ENCODE peak calls at places on chromosomes 16 and 17, in ten cellular contexts. D is Calu3; F is cardiac fibroblast; Y is ascending aorta; N is RWPE1; P is adrenal gland; G is CD4-positive, alpha-beta T cell; Z is neural crest cell; R is choroid plexus epithelial cell; T is AG04450. K is an unnamed sample.

GRCh38 chr17:40345161-40346034 is 19.1 kb downstream of the GJD3 start:
- DNase-seq in D (peak; percentile 99), F (peak; percentile 53), Y (peak; percentile 85), N (peak; percentile 76), P (peak; percentile 77), G (peak; percentile 44), Z (no peak), R (peak; percentile 62), T (no peak), K (no peak)

GRCh38 chr16:8936421-8936820 is 27.3 kb downstream of the USP7 start:
- DNase-seq in D (peak; percentile 86), F (peak; percentile 52), Y (no peak), N (peak; percentile 69), P (peak; percentile 56), G (peak; percentile 73), Z (no peak), R (peak; percentile 58), T (no peak), K (peak; percentile 73)

GRCh38 chr16:65117701-65118448 is 4.0 kb downstream of the CDH11 start:
- DNase-seq in D (peak; percentile 54), F (peak; percentile 90), Y (peak; percentile 84), N (peak; percentile 52), P (peak; percentile 73), G (no peak), Z (peak; percentile 67), R (peak; percentile 95), T (peak; percentile 75), K (peak; percentile 42)

GRCh38 chr16:8717469-8717868 is 43.1 kb downstream of the ABAT start:
- DNase-seq in D (no peak), F (no peak), Y (no peak), N (no peak), P (no peak), G (no peak), Z (no peak), R (no peak), T (no peak), K (no peak)

GRCh38 chr16:15880434-15880833 is 8.0 kb downstream of the CEP20 start:
- DNase-seq in D (no peak), F (no peak), Y (no peak), N (no peak), P (no peak), G (no peak), Z (no peak), R (no peak), T (no peak), K (no peak)

GRCh38 chr16:12470311-12471229 is 333.1 kb downstream of the CPPED1 start:
- DNase-seq in D (no peak), F (no peak), Y (peak; percentile 68), N (no peak), P (peak; percentile 35), G (no peak), Z (no peak), R (peak; percentile 39), T (peak; percentile 30), K (no peak)

GRCh38 chr17:45101883-45102811 is 30.2 kb downstream of the PLCD3 start:
- DNase-seq in D (no peak), F (no peak), Y (no peak), N (peak; percentile 48), P (peak; percentile 80), G (no peak), Z (no peak), R (peak; percentile 40), T (no peak), K (no peak)

GRCh38 chr17:42436401-42436800 is 13.3 kb upstream of the CAVIN1 start:
- DNase-seq in D (no peak), F (peak; percentile 99), Y (peak; percentile 85), N (peak; percentile 66), P (no peak), G (no peak), Z (no peak), R (peak; percentile 97), T (peak; percentile 94), K (no peak)

GRCh38 chr17:58005728-58006562 is 1.1 kb downstream of the SRSF1 start:
- DNase-seq in D (no peak), F (no peak), Y (no peak), N (no peak), P (no peak), G (peak; percentile 45), Z (no peak), R (peak; percentile 23), T (no peak), K (no peak)

GRCh38 chr17:32496348-32497078 is 9.7 kb downstream of the CDK5R1 start:
- DNase-seq in D (no peak), F (peak; percentile 95), Y (peak; percentile 85), N (peak; percentile 82), P (no peak), G (no peak), Z (no peak), R (peak; percentile 67), T (peak; percentile 32), K (no peak)

GRCh38 chr16:66741971-66742396 is 9.4 kb downstream of the DYNC1LI2 start:
- DNase-seq in D (no peak), F (no peak), Y (no peak), N (no peak), P (no peak), G (no peak), Z (no peak), R (peak; percentile 75), T (no peak), K (no peak)

GRCh38 chr17:57541472-57542394 is 203.4 kb downstream of the CCDC182 start:
- DNase-seq in D (no peak), F (peak; percentile 85), Y (peak; percentile 90), N (peak; percentile 16), P (peak; percentile 95), G (no peak), Z (no peak), R (peak; percentile 81), T (no peak), K (no peak)

DNA sequence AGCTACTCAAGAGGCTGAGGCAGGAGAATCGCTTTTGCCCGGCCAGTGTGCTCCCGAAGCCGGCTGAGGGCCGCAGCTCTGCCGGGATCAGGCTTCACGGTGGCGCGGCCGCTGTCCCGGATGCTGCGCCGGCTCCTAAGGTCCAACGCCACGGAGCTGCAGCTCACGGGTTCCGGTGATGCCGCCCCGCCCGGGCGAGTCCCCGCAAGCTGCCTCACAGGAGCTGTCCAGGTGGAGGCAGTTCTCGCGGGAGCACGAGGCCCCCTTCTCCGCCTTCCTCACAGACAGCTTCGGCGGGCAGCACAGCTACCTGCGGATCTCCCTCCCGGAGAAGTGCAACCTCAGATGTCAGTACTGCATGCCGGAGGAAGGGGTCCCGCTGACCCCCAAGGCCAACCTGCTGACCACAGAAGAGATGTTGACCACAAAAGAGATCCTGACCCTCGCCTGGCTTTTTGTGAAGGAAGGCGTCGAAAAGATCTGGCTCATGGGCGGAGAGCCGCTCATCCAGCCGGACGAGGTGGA is 111.4 kb upstream of the SIAH1 start:
- DNase-seq in D (no peak), F (no peak), Y (no peak), N (no peak), P (no peak), G (no peak), Z (no peak), R (no peak), T (no peak), K (no peak)
- TF ChIP-seq CTCF in D (no peak), F (no peak), Y (no peak), N (no peak), P (no peak), G (no peak), Z (no peak), R (no peak), T (no peak), K (no peak)

GRCh38 chr16:85635545-85636140 is 22.5 kb downstream of the GSE1 start:
- DNase-seq in D (no peak), F (no peak), Y (no peak), N (peak; percentile 83), P (peak; percentile 71), G (no peak), Z (no peak), R (no peak), T (no peak), K (no peak)

GRCh38 chr16:85636234-85636812 is 23.2 kb downstream of the GSE1 start:
- DNase-seq in D (no peak), F (no peak), Y (no peak), N (no peak), P (peak; percentile 68), G (no peak), Z (no peak), R (no peak), T (no peak), K (no peak)

GRCh38 chr16:85633438-85633743 is 20.3 kb downstream of the GSE1 start:
- DNase-seq in D (no peak), F (no peak), Y (no peak), N (no peak), P (no peak), G (no peak), Z (no peak), R (no peak), T (no peak), K (no peak)

GRCh38 chr16:85633888-85634287 is 20.8 kb downstream of the GSE1 start:
- DNase-seq in D (no peak), F (no peak), Y (no peak), N (no peak), P (no peak), G (no peak), Z (no peak), R (no peak), T (no peak), K (no peak)

DNA sequence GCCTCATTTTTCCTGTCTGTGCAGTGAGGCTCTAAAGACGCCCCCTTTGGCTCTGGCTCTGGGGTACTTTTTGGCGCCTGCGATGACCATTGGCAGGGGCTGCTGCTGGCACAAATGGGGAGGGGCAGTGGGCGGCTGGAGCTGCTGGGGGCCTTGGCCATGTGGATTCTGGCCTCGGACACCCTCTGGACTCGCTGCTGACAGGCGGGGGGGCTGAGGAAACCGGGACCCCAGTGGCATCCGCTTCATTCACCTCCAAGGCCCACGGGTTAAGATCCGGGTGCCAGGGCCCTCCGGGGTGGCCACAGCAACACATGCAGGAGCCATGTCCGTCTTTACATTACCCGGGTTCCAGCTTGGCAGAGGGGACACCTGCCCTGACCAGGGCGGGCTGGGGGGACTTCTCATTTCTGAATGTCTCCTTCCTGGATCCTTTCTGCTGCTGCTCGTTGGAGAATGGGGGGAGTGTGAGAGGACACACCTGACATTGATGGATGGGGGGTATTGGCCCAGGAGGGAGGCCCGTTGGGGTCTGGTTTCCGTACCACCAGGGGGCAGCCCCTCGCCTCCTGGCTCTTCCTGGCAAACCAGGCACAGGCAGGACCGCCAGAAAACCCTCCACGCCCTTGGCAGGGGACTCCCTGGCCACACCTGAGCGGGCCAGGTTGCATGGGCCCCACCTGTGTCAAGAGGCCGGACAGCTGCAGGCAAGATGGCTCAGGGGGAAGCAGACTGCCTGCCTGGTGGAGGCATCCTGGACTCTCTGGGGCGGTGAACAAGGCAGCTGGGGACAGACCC is 21.8 kb downstream of the GSE1 start:
- DNase-seq in D (peak; percentile 21), F (no peak), Y (no peak), N (no peak), P (no peak), G (no peak), Z (no peak), R (no peak), T (no peak), K (no peak)
- TF ChIP-seq CTCF in D (peak; percentile 26), F (no peak), Y (no peak), N (peak; percentile 13), P (no peak), G (no peak), Z (peak; percentile 44), R (peak; percentile 32), T (peak; percentile 17), K (no peak)

GRCh38 chr17:37643118-37643766 is at the start of gene DDX52:
- DNase-seq in D (peak; percentile 99), F (peak; percentile 94), Y (peak; percentile 96), N (peak; percentile 97), P (peak; percentile 94), G (peak; percentile 85), Z (peak; percentile 78), R (peak; percentile 93), T (peak; percentile 63), K (peak; percentile 95)
- TF ChIP-seq CTCF in D (peak; percentile 36), F (no peak), Y (no peak), N (no peak), P (no peak), G (no peak), Z (no peak), R (peak; percentile 9), T (no peak), K (no peak)

GRCh38 chr16:85441189-85441889 is 171.8 kb upstream of the GSE1 start:
- DNase-seq in D (no peak), F (no peak), Y (no peak), N (no peak), P (no peak), G (no peak), Z (no peak), R (no peak), T (no peak), K (no peak)
- TF ChIP-seq CTCF in D (no peak), F (no peak), Y (no peak), N (no peak), P (no peak), G (no peak), Z (no peak), R (no peak), T (no peak), K (peak; percentile 27)

K was measured in GM10248.